ENCODE peak calls at places on chromosomes 1 and 21, in four cellular contexts. Y is H1, L is GM12878, P is K562. S is an unnamed sample.

GRCh38 chr1:156268336-156268735 is 14.3 kb downstream of the SMG5 start:
- DNase-seq in P (no peak), L (no peak), Y (no peak), S (no peak)

GRCh38 chr1:7186382-7187120 is 401.3 kb downstream of the CAMTA1 start:
- DNase-seq in Y (no peak), L (no peak), P (no peak), S (no peak)

GRCh38 chr1:157993179-157994080 is at the start of gene KIRREL1:
- DNase-seq in Y (no peak), P (no peak), L (no peak), S (peak)

GRCh38 chr21:34881894-34882371 is 167.2 kb downstream of the RUNX1 start:
- DNase-seq in L (no peak), P (no peak), Y (no peak), S (no peak)

GRCh38 chr1:62810420-62811274 is 26.7 kb downstream of the ATG4C start:
- DNase-seq in P (no peak), L (peak), Y (no peak), S (no peak)

GRCh38 chr21:33943293-33943692 is 27.7 kb upstream of the ATP5PO start:
- DNase-seq in Y (no peak), L (no peak), P (no peak), S (no peak)

GRCh38 chr1:220943319-220943718 is 64.1 kb downstream of the HLX start:
- DNase-seq in L (no peak), P (no peak), Y (no peak), S (no peak)

GRCh38 chr21:27954806-27955205 is 987.9 kb upstream of the ADAMTS5 start:
- DNase-seq in L (no peak), Y (no peak), P (no peak), S (no peak)

GRCh38 chr1:117037802-117038201 is 22.3 kb upstream of the TTF2 start:
- DNase-seq in P (no peak), L (no peak), Y (no peak), S (peak)

GRCh38 chr1:94955767-94956632 is 29.1 kb upstream of the CNN3 start:
- DNase-seq in L (no peak), P (no peak), Y (no peak), S (no peak)

GRCh38 chr1:19439464-19440171 is 45.7 kb downstream of the CAPZB start:
- DNase-seq in Y (no peak), L (no peak), P (peak), S (peak)

GRCh38 chr1:39275836-39276507 is 71.5 kb downstream of the MACF1 start:
- DNase-seq in Y (no peak), L (no peak), P (no peak), S (no peak)

GRCh38 chr1:234186037-234186688 is 187.1 kb upstream of the COA6 start:
- DNase-seq in L (no peak), Y (no peak), P (no peak), S (no peak)

GRCh38 chr1:186781731-186782130 is 47.0 kb upstream of the PLA2G4A start:
- DNase-seq in P (no peak), Y (no peak), L (no peak), S (no peak)

GRCh38 chr1:21447311-21447710 is 7.4 kb downstream of the NBPF3 start:
- DNase-seq in P (no peak), Y (no peak), L (no peak), S (no peak)

GRCh38 chr1:94541175-94542087 is at the start of gene F3:
- DNase-seq in P (peak), Y (peak), L (no peak), S (peak)

GRCh38 chr1:188128761-188129160 is 1300.0 kb downstream of the PLA2G4A start:
- DNase-seq in L (no peak), P (no peak), Y (peak), S (no peak)

GRCh38 chr1:157219182-157219581 is 81.0 kb upstream of the ETV3 start:
- DNase-seq in L (no peak), P (no peak), Y (no peak), S (no peak)

GRCh38 chr1:168506204-168506819 is 37.5 kb downstream of the XCL2 start:
- DNase-seq in P (no peak), L (no peak), Y (no peak), S (no peak)

GRCh38 chr1:234342749-234343148 is 30.5 kb upstream of the COA6 start:
- DNase-seq in P (no peak), Y (no peak), L (no peak), S (no peak)

GRCh38 chr21:25550352-25550751 is 56.9 kb downstream of the MRPL39 start:
- DNase-seq in L (no peak), Y (no peak), P (no peak), S (no peak)

GRCh38 chr1:210250665-210250997 is 18.0 kb downstream of the SERTAD4 start:
- DNase-seq in L (no peak), P (no peak), Y (peak), S (peak)

GRCh38 chr1:154342836-154343472 is 17.6 kb downstream of the ATP8B2 start:
- DNase-seq in L (no peak), P (no peak), Y (no peak), S (no peak)

GRCh38 chr1:222521299-222522104 is 26.4 kb downstream of the HHIPL2 start:
- DNase-seq in P (no peak), Y (no peak), L (no peak), S (no peak)

GRCh38 chr1:203644661-203645510 is 18.3 kb downstream of the ATP2B4 start:
- DNase-seq in L (no peak), Y (no peak), P (no peak), S (no peak)

GRCh38 chr1:239926184-239926583 is 165.5 kb upstream of the FMN2 start:
- DNase-seq in P (no peak), L (no peak), Y (no peak), S (no peak)

GRCh38 chr1:163172596-163172995 is 30.1 kb downstream of the RGS5 start:
- DNase-seq in P (no peak), L (no peak), Y (no peak), S (no peak)

GRCh38 chr1:31497601-31498000 is 78.7 kb upstream of the TINAGL1 start:
- DNase-seq in Y (no peak), L (no peak), P (no peak), S (no peak)
- TF ChIP-seq NRF1 in Y (no peak), L (no peak), P (no peak), S (no peak)

DNA sequence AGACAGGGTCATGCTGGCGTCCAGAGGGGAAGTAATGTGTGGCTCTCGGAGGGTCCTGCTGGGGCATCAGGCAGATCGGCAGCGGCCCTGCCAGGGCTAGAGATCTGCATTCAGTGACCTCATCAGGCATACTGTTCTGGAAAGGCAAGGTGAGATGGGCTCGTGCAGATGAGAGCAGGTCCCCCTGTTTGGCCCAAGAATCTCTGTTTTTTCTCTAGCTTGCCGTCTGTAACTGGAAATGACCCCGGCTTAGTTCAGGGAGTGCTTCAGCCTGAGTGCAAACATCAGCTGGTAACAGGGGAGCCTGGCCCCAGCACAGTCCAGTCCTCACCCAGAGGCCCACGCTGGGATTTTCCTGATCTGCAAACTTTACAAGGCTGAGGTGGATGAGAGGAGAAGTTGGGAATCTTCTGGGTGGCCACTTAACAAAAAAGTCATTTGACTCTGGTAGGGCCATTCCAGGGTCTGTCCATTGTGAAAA is 2.1 kb downstream of the FAM163A start:
- DNase-seq in L (no peak), Y (peak), P (no peak), S (peak)
- TF ChIP-seq NRF1 in L (no peak), Y (no peak), P (no peak), S (no peak)

GRCh38 chr1:38004284-38005101 is 821 bp downstream of the FHL3 start:
- DNase-seq in Y (peak), P (no peak), L (no peak), S (peak)
- TF ChIP-seq NRF1 in Y (no peak), P (no peak), L (no peak), S (no peak)

GRCh38 chr1:69524010-69524409 is 43.7 kb upstream of the LRRC7 start:
- DNase-seq in Y (no peak), P (no peak), L (no peak), S (no peak)

GRCh38 chr1:69518991-69519390 is 48.7 kb upstream of the LRRC7 start:
- DNase-seq in P (no peak), Y (no peak), L (no peak), S (no peak)

GRCh38 chr1:69520326-69520725 is 47.4 kb upstream of the LRRC7 start:
- DNase-seq in Y (no peak), L (no peak), P (no peak), S (no peak)

DNA sequence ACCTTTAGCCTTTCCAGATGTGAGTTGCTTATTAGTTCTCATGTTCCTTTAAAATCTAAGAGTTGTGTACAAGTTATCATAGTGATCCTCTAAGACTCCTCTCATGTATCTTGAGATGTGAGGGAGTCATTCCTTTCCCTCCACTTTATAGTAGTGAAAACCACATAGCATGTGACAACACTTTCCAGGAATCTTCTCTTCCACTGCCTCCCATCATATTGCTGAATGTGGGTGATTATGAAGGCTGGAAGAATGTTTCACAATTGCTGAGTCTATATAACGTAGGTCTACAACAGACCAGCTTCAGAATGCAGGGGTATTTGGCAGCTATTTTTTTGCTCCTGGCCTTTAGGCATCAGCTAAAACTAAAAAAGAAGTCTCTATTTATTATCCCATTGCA is 44.7 kb upstream of the LRRC7 start:
- DNase-seq in L (no peak), Y (no peak), P (no peak), S (no peak)
- TF ChIP-seq NRF1 in L (no peak), Y (no peak), P (no peak), S (no peak)

GRCh38 chr1:202349263-202349928 is 897 bp downstream of the PPP1R12B start:
- DNase-seq in P (peak), L (no peak), Y (no peak), S (peak)
- TF ChIP-seq NRF1 in P (no peak), L (no peak), Y (no peak), S (no peak)